ENCODE peak calls at places on chromosomes 5 and 9, in six cellular contexts. One of them, this sample, is unnamed.

GRCh38 chr5:64165500-64166200 is at the start of gene RNF180:
- DNase-seq in H1: peak; percentile 84
- DNase-seq in mesenchymal stem cell: peak; percentile 44
- DNase-seq in trophoblast cell: peak; percentile 3
- DNase-seq in IMR-90: no peak
- DNase-seq in neuronal stem cell: peak; percentile 39
- DNase-seq in this sample: peak; percentile 72

GRCh38 chr5:58466939-58467338 is 7.1 kb upstream of the PLK2 start:
- DNase-seq in H1: no peak
- DNase-seq in trophoblast cell: no peak
- DNase-seq in neuronal stem cell: no peak
- DNase-seq in mesenchymal stem cell: peak; percentile 73
- DNase-seq in IMR-90: peak; percentile 66
- DNase-seq in this sample: peak; percentile 90

GRCh38 chr9:109919736-109920408 is 139.9 kb downstream of the PALM2AKAP2 start:
- DNase-seq in mesenchymal stem cell: no peak
- DNase-seq in IMR-90: no peak
- DNase-seq in trophoblast cell: no peak
- DNase-seq in H1: no peak
- DNase-seq in neuronal stem cell: no peak
- DNase-seq in this sample: no peak

GRCh38 chr9:73549991-73550390 is 398.3 kb downstream of the ANXA1 start:
- DNase-seq in trophoblast cell: no peak
- DNase-seq in neuronal stem cell: no peak
- DNase-seq in IMR-90: no peak
- DNase-seq in H1: no peak
- DNase-seq in mesenchymal stem cell: no peak
- DNase-seq in this sample: no peak

GRCh38 chr9:127012250-127012649 is 97.7 kb downstream of the RALGPS1 start:
- DNase-seq in trophoblast cell: no peak
- DNase-seq in H1: no peak
- DNase-seq in mesenchymal stem cell: no peak
- DNase-seq in neuronal stem cell: no peak
- DNase-seq in IMR-90: no peak
- DNase-seq in this sample: no peak

GRCh38 chr9:116942593-116943061 is 255.5 kb downstream of the TRIM32 start:
- DNase-seq in trophoblast cell: no peak
- DNase-seq in H1: no peak
- DNase-seq in neuronal stem cell: no peak
- DNase-seq in IMR-90: no peak
- DNase-seq in mesenchymal stem cell: no peak
- DNase-seq in this sample: no peak

GRCh38 chr5:94423411-94423810 is 195.0 kb downstream of the KIAA0825 start:
- DNase-seq in neuronal stem cell: no peak
- DNase-seq in mesenchymal stem cell: no peak
- DNase-seq in H1: no peak
- DNase-seq in IMR-90: no peak
- DNase-seq in trophoblast cell: no peak
- DNase-seq in this sample: peak; percentile 55

GRCh38 chr9:113309204-113309813 is 6.1 kb upstream of the RNF183 start:
- DNase-seq in trophoblast cell: no peak
- DNase-seq in H1: no peak
- DNase-seq in mesenchymal stem cell: peak; percentile 61
- DNase-seq in neuronal stem cell: no peak
- DNase-seq in IMR-90: peak; percentile 59
- DNase-seq in this sample: peak; percentile 25

GRCh38 chr5:66367814-66368541 is 223.9 kb downstream of the SREK1 start:
- DNase-seq in IMR-90: no peak
- DNase-seq in H1: no peak
- DNase-seq in mesenchymal stem cell: no peak
- DNase-seq in neuronal stem cell: no peak
- DNase-seq in trophoblast cell: no peak
- DNase-seq in this sample: no peak

GRCh38 chr9:33921967-33922895 is 105.3 kb downstream of the UBE2R2 start:
- DNase-seq in mesenchymal stem cell: peak; percentile 33
- DNase-seq in IMR-90: no peak
- DNase-seq in H1: peak; percentile 78
- DNase-seq in trophoblast cell: no peak
- DNase-seq in neuronal stem cell: no peak
- DNase-seq in this sample: peak; percentile 72

GRCh38 chr5:147188200-147189108 is 46.4 kb upstream of the STK32A start:
- DNase-seq in mesenchymal stem cell: peak; percentile 62
- DNase-seq in IMR-90: peak; percentile 59
- DNase-seq in trophoblast cell: peak; percentile 46
- DNase-seq in H1: peak; percentile 50
- DNase-seq in neuronal stem cell: peak; percentile 71
- DNase-seq in this sample: peak; percentile 75

GRCh38 chr5:172420215-172420934 is 34.0 kb downstream of the SH3PXD2B start:
- DNase-seq in neuronal stem cell: no peak
- DNase-seq in IMR-90: peak; percentile 94
- DNase-seq in mesenchymal stem cell: peak; percentile 62
- DNase-seq in H1: peak; percentile 59
- DNase-seq in trophoblast cell: peak; percentile 43
- DNase-seq in this sample: peak; percentile 83

GRCh38 chr9:88777498-88778312 is 213.6 kb upstream of the S1PR3 start:
- DNase-seq in neuronal stem cell: no peak
- DNase-seq in IMR-90: peak; percentile 60
- DNase-seq in mesenchymal stem cell: peak; percentile 71
- DNase-seq in H1: peak; percentile 34
- DNase-seq in trophoblast cell: no peak
- DNase-seq in this sample: no peak

GRCh38 chr9:91302831-91303230 is 58.9 kb downstream of the AUH start:
- DNase-seq in neuronal stem cell: no peak
- DNase-seq in mesenchymal stem cell: peak; percentile 76
- DNase-seq in trophoblast cell: peak; percentile 32
- DNase-seq in IMR-90: peak; percentile 93
- DNase-seq in H1: no peak
- DNase-seq in this sample: no peak

GRCh38 chr5:19035816-19036215 is 952.2 kb downstream of the CDH18 start:
- DNase-seq in IMR-90: no peak
- DNase-seq in trophoblast cell: no peak
- DNase-seq in H1: no peak
- DNase-seq in neuronal stem cell: no peak
- DNase-seq in mesenchymal stem cell: no peak
- DNase-seq in this sample: peak; percentile 41

GRCh38 chr9:14935099-14935710 is 25.0 kb upstream of the FREM1 start:
- DNase-seq in trophoblast cell: no peak
- DNase-seq in neuronal stem cell: peak; percentile 56
- DNase-seq in IMR-90: no peak
- DNase-seq in mesenchymal stem cell: no peak
- DNase-seq in H1: no peak
- DNase-seq in this sample: no peak

GRCh38 chr9:83935276-83935890 is 14.2 kb upstream of the KIF27 start:
- DNase-seq in trophoblast cell: no peak
- DNase-seq in neuronal stem cell: peak; percentile 43
- DNase-seq in IMR-90: peak; percentile 82
- DNase-seq in mesenchymal stem cell: peak; percentile 49
- DNase-seq in H1: no peak
- DNase-seq in this sample: no peak

GRCh38 chr9:27638716-27639115 is 65.4 kb upstream of the C9orf72 start:
- DNase-seq in IMR-90: no peak
- DNase-seq in H1: no peak
- DNase-seq in mesenchymal stem cell: no peak
- DNase-seq in neuronal stem cell: no peak
- DNase-seq in trophoblast cell: no peak
- DNase-seq in this sample: peak; percentile 69

GRCh38 chr5:56060276-56061110 is 65.7 kb upstream of the IL6ST start:
- DNase-seq in mesenchymal stem cell: peak; percentile 41
- DNase-seq in neuronal stem cell: no peak
- DNase-seq in IMR-90: no peak
- DNase-seq in trophoblast cell: no peak
- DNase-seq in H1: no peak
- DNase-seq in this sample: no peak

GRCh38 chr9:110058304-110058953 is 149.5 kb downstream of the C9orf152 start:
- DNase-seq in neuronal stem cell: no peak
- DNase-seq in H1: peak; percentile 69
- DNase-seq in IMR-90: peak; percentile 52
- DNase-seq in mesenchymal stem cell: peak; percentile 61
- DNase-seq in trophoblast cell: peak; percentile 66
- DNase-seq in this sample: peak; percentile 92

GRCh38 chr5:78813286-78813685 is 164.7 kb upstream of the LHFPL2 start:
- DNase-seq in mesenchymal stem cell: no peak
- DNase-seq in neuronal stem cell: no peak
- DNase-seq in H1: no peak
- DNase-seq in trophoblast cell: peak; percentile 53
- DNase-seq in IMR-90: no peak
- DNase-seq in this sample: no peak

GRCh38 chr5:131109540-131110255 is 55.4 kb downstream of the HINT1 start:
- DNase-seq in neuronal stem cell: peak; percentile 35
- DNase-seq in mesenchymal stem cell: peak; percentile 53
- DNase-seq in H1: no peak
- DNase-seq in IMR-90: peak; percentile 33
- DNase-seq in trophoblast cell: peak; percentile 14
- DNase-seq in this sample: peak; percentile 27

GRCh38 chr9:116002624-116003023 is 151.0 kb upstream of the PAPPA start:
- DNase-seq in mesenchymal stem cell: no peak
- DNase-seq in H1: no peak
- DNase-seq in neuronal stem cell: no peak
- DNase-seq in IMR-90: no peak
- DNase-seq in trophoblast cell: no peak
- DNase-seq in this sample: no peak

GRCh38 chr5:170818222-170818621 is 34.7 kb downstream of the GABRP start:
- DNase-seq in IMR-90: peak; percentile 71
- DNase-seq in mesenchymal stem cell: peak; percentile 68
- DNase-seq in H1: no peak
- DNase-seq in neuronal stem cell: no peak
- DNase-seq in trophoblast cell: no peak
- DNase-seq in this sample: no peak

DNA sequence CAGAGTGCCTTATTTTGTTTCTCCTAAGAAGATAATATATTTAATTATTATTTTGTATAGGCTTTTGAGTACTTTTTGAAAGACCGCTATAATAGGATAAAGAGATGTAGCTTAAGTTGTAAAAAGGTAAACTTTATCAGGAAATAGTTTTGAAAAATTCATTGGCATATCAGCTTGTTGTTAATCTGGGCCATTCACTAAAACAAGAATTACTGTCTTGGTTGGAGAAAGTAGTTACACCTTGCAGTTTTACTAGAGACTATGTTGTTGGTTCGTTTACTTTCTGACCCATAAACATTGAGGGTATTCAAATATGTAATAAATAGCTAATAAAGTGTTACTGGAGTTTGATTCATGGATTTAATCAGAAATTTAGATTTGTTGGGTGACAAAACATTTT is 33.7 kb downstream of the TNPO1 start:
- DNase-seq in H1: no peak
- DNase-seq in neuronal stem cell: no peak
- DNase-seq in mesenchymal stem cell: no peak
- DNase-seq in trophoblast cell: no peak
- DNase-seq in IMR-90: no peak
- DNase-seq in this sample: no peak
- H3K4me3 ChIP-seq in H1: peak overlapping the region; percentile 93
- H3K4me3 ChIP-seq in neuronal stem cell: peak overlapping the region; percentile 77
- H3K4me3 ChIP-seq in mesenchymal stem cell: peak overlapping the region; percentile 95
- H3K4me3 ChIP-seq in trophoblast cell: no peak overlapping the region
- H3K4me3 ChIP-seq in IMR-90: peak overlapping the region; percentile 76
- H3K4me3 ChIP-seq in this sample: no peak overlapping the region

DNA sequence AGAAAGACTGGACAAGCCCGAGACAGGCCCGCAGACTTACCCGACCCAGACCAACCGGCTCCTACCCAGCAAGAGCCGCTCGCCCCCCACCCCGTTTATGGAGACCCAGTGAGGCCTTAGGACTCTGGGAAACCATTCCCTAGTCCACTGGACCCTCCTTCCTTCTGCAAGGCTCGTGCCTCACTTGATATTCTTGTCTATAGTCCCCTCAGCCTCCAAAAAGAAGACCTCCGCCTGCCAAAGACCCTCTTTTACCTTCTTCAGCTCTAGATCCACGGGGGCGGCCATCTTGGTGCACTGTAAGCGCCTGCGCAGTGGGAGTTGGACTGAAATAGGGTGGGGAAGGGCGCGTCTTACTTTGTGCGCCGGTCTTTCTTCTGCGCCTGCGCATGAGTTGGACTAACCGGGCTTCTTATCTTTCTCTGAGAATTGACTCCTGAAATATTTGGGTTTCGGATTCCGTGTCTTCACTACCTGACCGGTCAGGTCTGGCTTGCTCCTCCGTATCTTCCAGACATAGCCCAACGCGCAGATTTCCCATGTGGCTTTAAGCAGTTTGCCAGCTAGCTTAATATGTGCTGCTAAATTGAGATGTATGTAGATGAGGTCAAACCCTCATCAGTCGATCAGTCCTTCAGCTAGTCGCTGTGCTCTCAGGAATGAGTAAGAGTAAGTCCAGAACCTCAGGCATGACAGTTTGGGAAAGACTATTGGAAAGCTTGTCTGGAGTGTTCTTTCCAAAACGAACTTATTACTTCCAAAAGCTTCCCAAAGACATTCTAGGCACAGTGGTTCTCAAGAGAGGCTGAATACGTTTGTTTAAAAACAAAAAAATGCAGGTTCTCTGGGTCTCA is at the start of gene PFDN1:
- DNase-seq in mesenchymal stem cell: peak; percentile 96
- DNase-seq in H1: peak; percentile 93
- DNase-seq in trophoblast cell: peak; percentile 97
- DNase-seq in IMR-90: peak; percentile 94
- DNase-seq in neuronal stem cell: peak; percentile 95
- DNase-seq in this sample: peak; percentile 99
- H4K8ac ChIP-seq in mesenchymal stem cell: peak within 1 kb of the TSS; percentile 86
- H4K8ac ChIP-seq in H1: peak within 1 kb of the TSS; percentile 98
- H4K8ac ChIP-seq in trophoblast cell: peak within 1 kb of the TSS; percentile 100
- H4K8ac ChIP-seq in IMR-90: peak within 1 kb of the TSS; percentile 84
- H4K8ac ChIP-seq in neuronal stem cell: peak within 1 kb of the TSS; percentile 5
- H4K8ac ChIP-seq in this sample: peak within 1 kb of the TSS; percentile 97

GRCh38 chr9:38227061-38227540 is 158.1 kb upstream of the SHB start:
- DNase-seq in neuronal stem cell: no peak
- DNase-seq in trophoblast cell: peak; percentile 99
- DNase-seq in mesenchymal stem cell: peak; percentile 88
- DNase-seq in IMR-90: peak; percentile 93
- DNase-seq in H1: peak; percentile 65
- DNase-seq in this sample: peak; percentile 90
- H3K4me3 ChIP-seq in neuronal stem cell: no peak overlapping the region
- H3K4me3 ChIP-seq in trophoblast cell: peak overlapping the region; percentile 8
- H3K4me3 ChIP-seq in mesenchymal stem cell: no peak overlapping the region
- H3K4me3 ChIP-seq in IMR-90: no peak overlapping the region
- H3K4me3 ChIP-seq in H1: no peak overlapping the region
- H3K4me3 ChIP-seq in this sample: no peak overlapping the region

DNA sequence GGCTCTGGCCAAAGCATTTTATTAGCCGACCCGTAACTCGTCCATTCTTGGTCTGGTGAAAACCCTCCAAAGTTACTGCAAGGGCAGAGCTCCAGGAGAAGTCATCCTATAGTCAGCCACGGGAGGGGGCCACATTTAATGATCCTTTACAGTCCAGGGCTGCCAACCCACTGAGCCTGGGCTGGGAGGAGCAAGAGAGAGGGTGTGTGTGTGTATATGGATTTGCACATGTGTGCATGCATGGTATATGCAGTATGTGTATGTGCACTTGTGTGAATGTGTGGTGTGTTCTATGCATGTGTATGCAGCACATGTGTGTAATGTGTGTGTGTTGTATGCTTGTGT is 4.2 kb upstream of the RASGEF1C start:
- DNase-seq in trophoblast cell: no peak
- DNase-seq in H1: no peak
- DNase-seq in neuronal stem cell: no peak
- DNase-seq in IMR-90: no peak
- DNase-seq in mesenchymal stem cell: no peak
- DNase-seq in this sample: no peak
- H4K8ac ChIP-seq in trophoblast cell: no peak overlapping the region
- H4K8ac ChIP-seq in H1: no peak overlapping the region
- H4K8ac ChIP-seq in neuronal stem cell: no peak overlapping the region
- H4K8ac ChIP-seq in IMR-90: no peak overlapping the region
- H4K8ac ChIP-seq in mesenchymal stem cell: no peak overlapping the region
- H4K8ac ChIP-seq in this sample: no peak overlapping the region

GRCh38 chr5:88691945-88692868 is 190.8 kb downstream of the MEF2C start:
- DNase-seq in trophoblast cell: no peak
- DNase-seq in mesenchymal stem cell: no peak
- DNase-seq in neuronal stem cell: no peak
- DNase-seq in H1: peak; percentile 68
- DNase-seq in IMR-90: no peak
- DNase-seq in this sample: peak; percentile 47
- H3K4me3 ChIP-seq in trophoblast cell: no peak overlapping the region
- H3K4me3 ChIP-seq in mesenchymal stem cell: peak overlapping the region; percentile 77
- H3K4me3 ChIP-seq in neuronal stem cell: no peak overlapping the region
- H3K4me3 ChIP-seq in H1: peak overlapping the region; percentile 23
- H3K4me3 ChIP-seq in IMR-90: no peak overlapping the region
- H3K4me3 ChIP-seq in this sample: no peak overlapping the region

This sample was measured in mesendoderm.